ENCODE peak calls at places on chromosome 16, in six cellular contexts. One of them, this sample, is unnamed.

GRCh38 chr16:88785106-88785924 is at the start of gene PIEZO1:
- DNase-seq in aorta: peak; percentile 93
- DNase-seq in cardiac muscle cell: peak; percentile 70
- DNase-seq in endothelial cell of umbilical vein: peak; percentile 53
- DNase-seq in Peyer's patch: peak; percentile 79
- DNase-seq in mammary epithelial cell: peak; percentile 47
- DNase-seq in this sample: peak; percentile 82

GRCh38 chr16:76583466-76583865 is 306.3 kb downstream of the CNTNAP4 start:
- DNase-seq in cardiac muscle cell: peak; percentile 22
- DNase-seq in aorta: no peak
- DNase-seq in Peyer's patch: no peak
- DNase-seq in endothelial cell of umbilical vein: no peak
- DNase-seq in mammary epithelial cell: no peak
- DNase-seq in this sample: no peak

GRCh38 chr16:50677351-50677750 is 3.8 kb downstream of the SNX20 start:
- DNase-seq in cardiac muscle cell: no peak
- DNase-seq in mammary epithelial cell: no peak
- DNase-seq in aorta: peak; percentile 55
- DNase-seq in Peyer's patch: no peak
- DNase-seq in endothelial cell of umbilical vein: no peak
- DNase-seq in this sample: no peak

GRCh38 chr16:30185141-30185682 is 1.8 kb downstream of the CORO1A start:
- DNase-seq in cardiac muscle cell: no peak
- DNase-seq in mammary epithelial cell: no peak
- DNase-seq in aorta: peak; percentile 76
- DNase-seq in endothelial cell of umbilical vein: no peak
- DNase-seq in Peyer's patch: peak; percentile 48
- DNase-seq in this sample: peak; percentile 27

GRCh38 chr16:60642956-60643355 is 1393.3 kb downstream of the CDH8 start:
- DNase-seq in Peyer's patch: no peak
- DNase-seq in endothelial cell of umbilical vein: no peak
- DNase-seq in mammary epithelial cell: peak; percentile 90
- DNase-seq in cardiac muscle cell: no peak
- DNase-seq in aorta: no peak
- DNase-seq in this sample: no peak

GRCh38 chr16:31473300-31474052 is 1.5 kb downstream of the TGFB1I1 start:
- DNase-seq in aorta: no peak
- DNase-seq in cardiac muscle cell: no peak
- DNase-seq in Peyer's patch: no peak
- DNase-seq in endothelial cell of umbilical vein: no peak
- DNase-seq in mammary epithelial cell: no peak
- DNase-seq in this sample: no peak

GRCh38 chr16:52066951-52067350 is 480.0 kb downstream of the TOX3 start:
- DNase-seq in Peyer's patch: no peak
- DNase-seq in cardiac muscle cell: no peak
- DNase-seq in aorta: no peak
- DNase-seq in endothelial cell of umbilical vein: no peak
- DNase-seq in mammary epithelial cell: no peak
- DNase-seq in this sample: no peak

GRCh38 chr16:19513377-19514053 is 8.4 kb downstream of the GDE1 start:
- DNase-seq in cardiac muscle cell: peak; percentile 56
- DNase-seq in aorta: no peak
- DNase-seq in Peyer's patch: no peak
- DNase-seq in endothelial cell of umbilical vein: no peak
- DNase-seq in mammary epithelial cell: no peak
- DNase-seq in this sample: no peak

GRCh38 chr16:35447010-35447558 is 1987.7 kb downstream of the TP53TG3F start:
- DNase-seq in cardiac muscle cell: no peak
- DNase-seq in mammary epithelial cell: no peak
- DNase-seq in endothelial cell of umbilical vein: no peak
- DNase-seq in Peyer's patch: no peak
- DNase-seq in aorta: no peak
- DNase-seq in this sample: no peak

GRCh38 chr16:35452471-35452870 is 1993.1 kb downstream of the TP53TG3F start:
- DNase-seq in mammary epithelial cell: no peak
- DNase-seq in cardiac muscle cell: no peak
- DNase-seq in endothelial cell of umbilical vein: no peak
- DNase-seq in aorta: no peak
- DNase-seq in Peyer's patch: no peak
- DNase-seq in this sample: no peak

GRCh38 chr16:35449663-35450062 is 1990.3 kb downstream of the TP53TG3F start:
- DNase-seq in Peyer's patch: no peak
- DNase-seq in cardiac muscle cell: no peak
- DNase-seq in aorta: no peak
- DNase-seq in endothelial cell of umbilical vein: no peak
- DNase-seq in mammary epithelial cell: no peak
- DNase-seq in this sample: no peak

DNA sequence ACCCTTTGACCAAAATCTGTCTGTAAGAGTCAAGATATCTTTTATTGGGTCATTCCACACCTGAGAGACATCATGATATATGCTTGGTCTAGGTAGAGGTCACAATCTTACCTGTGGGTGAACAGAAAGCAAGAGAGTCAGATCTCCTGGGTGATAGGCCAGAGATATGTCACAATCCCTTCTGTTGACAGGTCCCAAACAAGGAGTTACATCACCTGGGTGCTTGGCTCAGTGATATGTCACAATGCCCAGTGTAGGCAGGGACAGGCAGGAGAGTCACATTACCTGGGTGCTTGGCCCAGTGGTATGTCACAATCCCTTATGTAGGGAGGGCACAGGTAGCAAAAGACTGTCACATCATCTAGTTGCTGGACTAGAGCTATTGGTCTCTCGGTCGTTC is 1991.2 kb downstream of the TP53TG3F start:
- DNase-seq in aorta: no peak
- DNase-seq in cardiac muscle cell: no peak
- DNase-seq in Peyer's patch: no peak
- DNase-seq in endothelial cell of umbilical vein: no peak
- DNase-seq in mammary epithelial cell: no peak
- DNase-seq in this sample: no peak
- H3K9me3 ChIP-seq in aorta: peaks cover 2% of the 10 kb centered on the region
- H3K9me3 ChIP-seq in cardiac muscle cell: no peaks in the 10 kb centered on the region
- H3K9me3 ChIP-seq in Peyer's patch: peaks cover 19% of the 10 kb centered on the region
- H3K9me3 ChIP-seq in endothelial cell of umbilical vein: peaks cover 16% of the 10 kb centered on the region
- H3K9me3 ChIP-seq in mammary epithelial cell: peaks cover 66% of the 10 kb centered on the region
- H3K9me3 ChIP-seq in this sample: peaks cover 12% of the 10 kb centered on the region

DNA sequence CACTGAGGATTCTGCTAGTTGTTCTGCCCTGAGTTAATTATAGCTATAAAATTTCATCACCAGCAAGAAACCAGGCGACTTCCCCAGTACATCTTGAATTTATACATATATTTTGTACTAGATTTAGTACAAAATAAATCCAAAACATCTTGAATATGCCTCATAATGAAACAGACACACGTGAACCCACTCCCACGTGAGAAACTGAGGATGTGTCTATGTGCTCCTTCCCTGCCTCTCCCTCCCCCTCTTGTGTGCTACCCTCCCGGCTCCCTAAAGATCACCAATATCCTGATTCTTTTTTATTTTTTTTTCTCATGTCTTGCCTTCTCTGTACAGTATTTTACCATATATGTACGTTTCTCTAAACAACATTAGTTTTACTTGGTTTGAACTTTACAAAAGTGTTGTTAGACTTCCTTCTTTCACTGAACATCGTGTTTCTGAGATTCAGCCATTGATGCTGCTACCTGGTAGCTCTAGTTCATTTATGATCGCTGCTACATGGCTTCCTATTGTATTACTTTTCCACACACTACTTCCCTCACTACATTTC is 1.1 kb upstream of the LCMT1 start:
- DNase-seq in endothelial cell of umbilical vein: no peak
- DNase-seq in aorta: no peak
- DNase-seq in mammary epithelial cell: no peak
- DNase-seq in cardiac muscle cell: no peak
- DNase-seq in Peyer's patch: no peak
- DNase-seq in this sample: no peak
- H3K9me3 ChIP-seq in endothelial cell of umbilical vein: no peaks in the 10 kb centered on the region
- H3K9me3 ChIP-seq in aorta: no peaks in the 10 kb centered on the region
- H3K9me3 ChIP-seq in mammary epithelial cell: no peaks in the 10 kb centered on the region
- H3K9me3 ChIP-seq in cardiac muscle cell: no peaks in the 10 kb centered on the region
- H3K9me3 ChIP-seq in Peyer's patch: no peaks in the 10 kb centered on the region
- H3K9me3 ChIP-seq in this sample: no peaks in the 10 kb centered on the region

DNA sequence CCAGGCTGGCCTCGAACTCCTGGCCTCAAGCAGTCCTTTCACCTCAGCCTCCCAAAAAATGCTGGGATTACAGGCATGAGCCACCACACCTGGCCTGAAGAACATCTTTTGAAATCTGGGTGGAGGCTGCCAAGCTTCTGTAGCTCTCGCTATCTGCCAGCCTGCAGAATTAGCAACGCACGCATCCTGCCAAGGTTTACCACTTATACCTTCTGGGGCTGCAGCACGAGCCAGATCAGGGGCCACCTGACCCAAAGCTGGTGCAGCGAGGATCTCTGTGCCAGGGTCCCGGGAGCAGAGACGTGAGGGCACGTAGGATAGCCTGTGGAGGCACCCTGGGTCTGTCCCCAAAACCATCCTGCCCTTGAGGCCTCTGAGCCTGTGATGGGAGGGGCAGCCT is 22.2 kb downstream of the SLC38A8 start:
- DNase-seq in Peyer's patch: no peak
- DNase-seq in cardiac muscle cell: no peak
- DNase-seq in mammary epithelial cell: no peak
- DNase-seq in endothelial cell of umbilical vein: no peak
- DNase-seq in aorta: no peak
- DNase-seq in this sample: no peak
- H3K9me3 ChIP-seq in Peyer's patch: no peaks in the 10 kb centered on the region
- H3K9me3 ChIP-seq in cardiac muscle cell: no peaks in the 10 kb centered on the region
- H3K9me3 ChIP-seq in mammary epithelial cell: peaks cover 12% of the 10 kb centered on the region
- H3K9me3 ChIP-seq in endothelial cell of umbilical vein: no peaks in the 10 kb centered on the region
- H3K9me3 ChIP-seq in aorta: peaks cover 16% of the 10 kb centered on the region
- H3K9me3 ChIP-seq in this sample: no peaks in the 10 kb centered on the region

GRCh38 chr16:3574195-3574594 is 3.0 kb downstream of the NLRC3 start:
- DNase-seq in aorta: no peak
- DNase-seq in Peyer's patch: no peak
- DNase-seq in endothelial cell of umbilical vein: no peak
- DNase-seq in mammary epithelial cell: no peak
- DNase-seq in cardiac muscle cell: no peak
- DNase-seq in this sample: peak; percentile 30
- H3K9me3 ChIP-seq in aorta: peaks cover 4% of the 10 kb centered on the region
- H3K9me3 ChIP-seq in Peyer's patch: peaks cover 5% of the 10 kb centered on the region
- H3K9me3 ChIP-seq in endothelial cell of umbilical vein: peaks cover 3% of the 10 kb centered on the region
- H3K9me3 ChIP-seq in mammary epithelial cell: peaks cover 5% of the 10 kb centered on the region
- H3K9me3 ChIP-seq in cardiac muscle cell: no peaks in the 10 kb centered on the region
- H3K9me3 ChIP-seq in this sample: no peaks in the 10 kb centered on the region

DNA sequence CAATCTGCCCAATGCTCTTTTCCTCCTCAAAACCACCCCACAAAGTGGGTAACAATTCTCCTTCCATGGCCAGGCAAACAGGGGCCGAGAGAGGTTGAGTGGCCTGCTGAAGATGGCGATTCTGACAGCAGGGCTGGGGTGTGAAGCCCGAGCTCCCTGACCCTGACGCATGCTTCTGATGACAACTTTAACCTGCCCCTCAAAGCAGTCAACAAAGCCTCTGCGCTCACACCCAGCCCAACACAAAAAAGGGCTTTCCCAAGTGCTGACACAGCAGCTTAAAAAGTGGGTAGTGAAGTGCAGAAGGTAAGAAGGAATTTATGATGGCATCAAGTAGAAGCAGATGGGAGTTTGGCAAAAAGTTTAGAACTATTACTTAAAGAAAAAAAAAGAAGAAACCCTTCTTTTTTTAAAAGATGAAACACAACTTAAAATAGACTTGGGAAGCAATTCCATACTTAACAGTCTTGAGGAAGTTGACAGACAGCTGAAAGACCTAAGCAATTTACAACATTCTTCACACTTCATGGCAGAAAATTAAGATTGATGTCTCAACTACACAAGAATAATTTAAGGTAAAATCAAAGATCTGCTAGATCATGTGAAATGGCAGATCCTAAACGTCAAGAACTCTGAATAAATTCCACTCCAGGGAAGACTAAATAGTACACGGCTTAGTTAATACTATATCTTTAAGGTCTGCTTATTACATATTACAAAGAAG is 133.9 kb downstream of the PARN start:
- DNase-seq in mammary epithelial cell: no peak
- DNase-seq in aorta: no peak
- DNase-seq in Peyer's patch: no peak
- DNase-seq in cardiac muscle cell: no peak
- DNase-seq in endothelial cell of umbilical vein: no peak
- DNase-seq in this sample: no peak
- H3K9me3 ChIP-seq in mammary epithelial cell: no peaks in the 10 kb centered on the region
- H3K9me3 ChIP-seq in aorta: no peaks in the 10 kb centered on the region
- H3K9me3 ChIP-seq in Peyer's patch: no peaks in the 10 kb centered on the region
- H3K9me3 ChIP-seq in cardiac muscle cell: no peaks in the 10 kb centered on the region
- H3K9me3 ChIP-seq in endothelial cell of umbilical vein: no peaks in the 10 kb centered on the region
- H3K9me3 ChIP-seq in this sample: no peaks in the 10 kb centered on the region

DNA sequence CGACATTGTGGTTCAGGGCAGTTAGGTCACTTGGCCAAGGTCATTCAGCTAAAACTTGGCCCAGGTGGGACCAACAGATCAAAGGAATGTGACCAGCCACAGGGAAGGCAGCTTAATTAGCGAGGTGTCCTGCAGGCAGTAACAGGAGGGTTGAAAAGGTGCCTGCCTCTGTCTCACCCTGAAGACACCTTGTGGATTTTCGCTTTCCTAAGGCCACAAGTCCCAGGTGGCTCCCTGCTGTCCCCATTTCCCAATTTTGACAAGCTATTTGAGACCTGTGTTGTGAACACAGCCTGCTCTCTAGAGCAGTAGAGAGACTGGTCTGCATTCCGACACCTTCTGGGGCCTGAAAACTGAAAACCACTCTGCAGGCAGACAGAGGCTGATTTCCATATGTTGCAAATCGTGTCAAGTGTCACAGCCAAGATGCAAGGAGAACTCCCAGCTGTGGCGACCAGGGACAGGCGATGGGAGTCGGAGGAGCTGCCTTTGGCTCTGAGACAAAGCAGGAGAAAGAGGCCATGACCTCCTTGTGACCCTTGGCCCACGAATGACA is 593.1 kb upstream of the CDH5 start:
- DNase-seq in Peyer's patch: no peak
- DNase-seq in mammary epithelial cell: no peak
- DNase-seq in aorta: no peak
- DNase-seq in endothelial cell of umbilical vein: no peak
- DNase-seq in cardiac muscle cell: no peak
- DNase-seq in this sample: no peak
- H3K9me3 ChIP-seq in Peyer's patch: no peaks in the 10 kb centered on the region
- H3K9me3 ChIP-seq in mammary epithelial cell: peaks cover 27% of the 10 kb centered on the region
- H3K9me3 ChIP-seq in aorta: peaks cover 6% of the 10 kb centered on the region
- H3K9me3 ChIP-seq in endothelial cell of umbilical vein: no peaks in the 10 kb centered on the region
- H3K9me3 ChIP-seq in cardiac muscle cell: no peaks in the 10 kb centered on the region
- H3K9me3 ChIP-seq in this sample: no peaks in the 10 kb centered on the region